ENCODE peak calls at places on chromosome 20, in six cellular contexts. O, I, W, Y, S and G are unnamed samples.

GRCh38 chr20:38177201-38177600 is 12.1 kb upstream of the TGM2 start:
- DNase-seq in S (no peak), Y (no peak), W (no peak), I (no peak), O (no peak), G (no peak)

GRCh38 chr20:25991051-25991755 is 294.6 kb upstream of the ZNF337 start:
- DNase-seq in W (no peak), O (peak; percentile 78), Y (no peak), S (no peak), I (no peak), G (no peak)

GRCh38 chr20:36528176-36528874 is 13.0 kb upstream of the MYL9 start:
- DNase-seq in Y (peak; percentile 24), O (no peak), S (no peak), I (no peak), W (no peak), G (no peak)

GRCh38 chr20:51447097-51447764 is 95.3 kb downstream of the NFATC2 start:
- DNase-seq in S (peak; percentile 66), O (peak; percentile 90), W (peak; percentile 87), Y (peak; percentile 70), I (peak; percentile 91), G (peak; percentile 66)

GRCh38 chr20:17169575-17170136 is 57.2 kb upstream of the PCSK2 start:
- DNase-seq in I (no peak), W (peak; percentile 58), S (no peak), Y (peak; percentile 22), O (no peak), G (no peak)

GRCh38 chr20:8306916-8307315 is 174.8 kb downstream of the PLCB1 start:
- DNase-seq in O (no peak), W (peak; percentile 17), S (no peak), I (no peak), Y (no peak), G (no peak)

GRCh38 chr20:15919118-15919517 is 654.1 kb downstream of the KIF16B start:
- DNase-seq in O (no peak), W (no peak), Y (no peak), I (no peak), S (no peak), G (no peak)

GRCh38 chr20:48597521-48598302 is 230.1 kb downstream of the PREX1 start:
- DNase-seq in Y (no peak), O (no peak), W (no peak), S (no peak), I (no peak), G (no peak)

GRCh38 chr20:38790210-38791053 is 15.1 kb upstream of the PPP1R16B start:
- DNase-seq in S (no peak), O (no peak), Y (peak; percentile 29), I (no peak), W (peak; percentile 58), G (no peak)

GRCh38 chr20:58148891-58149290 is 79.6 kb downstream of the ANKRD60 start:
- DNase-seq in S (no peak), O (no peak), W (no peak), I (no peak), Y (no peak), G (no peak)

GRCh38 chr20:58149412-58150091 is 78.9 kb downstream of the ANKRD60 start:
- DNase-seq in O (no peak), Y (no peak), I (no peak), S (no peak), W (no peak), G (no peak)

GRCh38 chr20:58153121-58153520 is 75.3 kb downstream of the ANKRD60 start:
- DNase-seq in I (no peak), S (no peak), O (no peak), W (no peak), Y (no peak), G (no peak)

GRCh38 chr20:58147628-58148370 is 80.7 kb downstream of the ANKRD60 start:
- DNase-seq in Y (no peak), O (no peak), S (no peak), W (no peak), I (no peak), G (no peak)

GRCh38 chr20:58150772-58151171 is 77.7 kb downstream of the ANKRD60 start:
- DNase-seq in S (no peak), Y (no peak), I (no peak), O (no peak), W (no peak), G (no peak)
- TF ChIP-seq CTCF in S (no peak), Y (no peak), I (no peak), O (no peak), W (no peak), G (no peak)

DNA sequence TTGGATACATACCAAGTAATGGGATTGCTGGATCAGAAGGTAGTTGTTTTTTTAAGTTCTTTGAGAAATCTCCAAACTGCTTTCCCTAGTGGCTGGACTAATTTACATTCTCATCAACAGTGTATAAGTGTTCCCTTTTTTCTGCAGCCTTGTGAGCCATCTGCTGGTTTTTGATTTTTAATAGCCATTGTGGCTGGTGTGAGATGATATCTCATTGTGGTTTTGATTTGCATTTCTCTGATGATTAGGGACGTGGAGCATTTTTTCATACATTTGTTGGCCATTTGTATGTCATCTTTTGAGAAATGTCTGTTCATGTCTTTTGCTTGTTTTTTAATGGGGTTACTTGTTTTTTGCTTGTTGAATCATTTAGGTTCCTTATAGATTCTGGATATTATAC is 34.8 kb downstream of the TOP1 start:
- DNase-seq in S (no peak), W (peak; percentile 32), O (no peak), I (no peak), Y (no peak), G (no peak)
- TF ChIP-seq CTCF in S (no peak), W (no peak), O (no peak), I (no peak), Y (no peak), G (no peak)

DNA sequence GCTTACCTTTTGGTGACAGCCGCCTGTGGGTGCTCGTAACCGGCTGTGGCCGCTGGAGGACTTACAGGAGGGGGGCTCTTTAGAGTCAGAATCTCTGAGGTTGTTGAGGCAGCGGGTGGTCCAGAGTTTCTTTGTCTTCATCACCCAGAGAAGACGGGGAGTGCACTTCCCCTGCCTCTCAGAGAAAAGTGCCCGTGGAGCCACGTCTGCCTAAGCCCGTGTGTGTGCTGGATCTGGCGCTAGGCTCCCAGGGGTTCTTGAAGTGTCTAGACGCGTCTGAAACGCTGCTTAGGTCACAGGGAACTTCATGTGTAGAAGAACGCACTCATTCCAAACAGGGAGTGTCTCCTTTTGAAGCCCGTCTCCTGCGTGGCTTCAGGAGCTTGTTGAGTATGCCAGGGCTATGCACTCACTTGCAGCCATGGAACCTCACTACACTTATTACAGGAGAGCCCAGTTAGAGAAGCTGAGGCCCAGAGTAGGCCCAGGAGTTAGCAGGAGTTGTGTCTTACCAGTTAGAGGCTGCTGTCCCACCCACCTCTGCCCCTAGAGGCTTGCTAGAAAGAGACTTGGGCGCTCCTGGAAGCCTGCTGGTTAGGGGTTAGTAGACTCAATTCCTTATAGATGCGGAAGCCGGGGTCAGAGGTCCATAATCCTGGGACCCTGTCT is 1.3 kb downstream of the LSM14B start:
- DNase-seq in Y (no peak), W (peak; percentile 65), I (no peak), S (no peak), O (no peak), G (no peak)
- TF ChIP-seq CTCF in Y (no peak), W (peak; percentile 23), I (no peak), S (no peak), O (no peak), G (no peak)

GRCh38 chr20:42949865-42950264 is 239.8 kb downstream of the PTPRT start:
- DNase-seq in W (no peak), O (no peak), S (no peak), I (no peak), Y (no peak), G (no peak)
- TF ChIP-seq CTCF in W (no peak), O (no peak), S (no peak), I (no peak), Y (no peak), G (no peak)

GRCh38 chr20:47461120-47461685 is 40.5 kb upstream of the NCOA3 start:
- DNase-seq in I (no peak), Y (no peak), S (no peak), O (no peak), W (no peak), G (no peak)

GRCh38 chr20:47465335-47466090 is 36.2 kb upstream of the NCOA3 start:
- DNase-seq in O (no peak), W (no peak), S (no peak), I (no peak), Y (no peak), G (no peak)

GRCh38 chr20:47466193-47466592 is 35.5 kb upstream of the NCOA3 start:
- DNase-seq in S (no peak), O (no peak), Y (no peak), I (no peak), W (no peak), G (no peak)

GRCh38 chr20:47466704-47467459 is 34.8 kb upstream of the NCOA3 start:
- DNase-seq in I (no peak), W (no peak), S (no peak), Y (no peak), O (no peak), G (no peak)

GRCh38 chr20:47464380-47465101 is 37.1 kb upstream of the NCOA3 start:
- DNase-seq in Y (peak; percentile 51), W (peak; percentile 87), O (peak; percentile 91), I (no peak), S (peak; percentile 53), G (peak; percentile 92)
- TF ChIP-seq CTCF in Y (peak; percentile 40), W (peak; percentile 41), O (peak; percentile 62), I (no peak), S (peak; percentile 41), G (peak; percentile 85)

GRCh38 chr20:33558348-33559144 is 68.7 kb downstream of the CBFA2T2 start:
- DNase-seq in I (no peak), S (no peak), O (no peak), Y (no peak), W (no peak), G (no peak)

GRCh38 chr20:33563788-33564187 is 73.9 kb downstream of the CBFA2T2 start:
- DNase-seq in S (no peak), O (no peak), Y (no peak), I (no peak), W (no peak), G (no peak)

GRCh38 chr20:33559212-33559611 is 69.3 kb downstream of the CBFA2T2 start:
- DNase-seq in O (no peak), S (no peak), W (no peak), I (no peak), Y (no peak), G (no peak)

GRCh38 chr20:33559994-33560393 is 70.1 kb downstream of the CBFA2T2 start:
- DNase-seq in Y (no peak), S (no peak), W (no peak), O (no peak), I (no peak), G (no peak)

GRCh38 chr20:33561981-33562601 is 72.2 kb downstream of the CBFA2T2 start:
- DNase-seq in Y (peak; percentile 41), S (peak; percentile 86), I (peak; percentile 86), O (no peak), W (peak; percentile 75), G (peak; percentile 51)
- TF ChIP-seq CTCF in Y (no peak), S (no peak), I (no peak), O (no peak), W (no peak), G (no peak)

DNA sequence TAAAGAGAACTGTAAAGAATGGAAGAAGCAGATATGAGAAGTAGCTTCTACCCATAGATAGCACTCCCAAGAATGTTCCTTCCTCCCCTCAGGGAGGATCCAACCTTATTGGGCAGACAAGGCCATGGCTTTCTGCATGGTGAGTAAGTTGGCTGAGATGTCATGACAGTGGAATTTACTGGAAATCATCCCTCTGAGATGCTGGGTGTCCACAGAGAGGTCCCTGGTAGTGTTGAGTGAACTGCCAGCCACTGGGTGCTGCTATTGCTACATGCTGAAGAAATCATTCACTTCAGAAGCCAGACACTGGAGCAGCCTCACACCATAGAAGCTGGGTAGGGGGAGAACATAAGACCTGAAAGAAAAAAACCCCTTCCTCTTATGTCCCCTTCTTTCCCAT is 46.4 kb upstream of the FERMT1 start:
- DNase-seq in O (no peak), I (no peak), Y (peak; percentile 29), S (no peak), W (no peak), G (no peak)
- TF ChIP-seq CTCF in O (no peak), I (no peak), Y (no peak), S (no peak), W (peak; percentile 20), G (no peak)